ENCODE peak calls at places on chromosomes 1 and 21, in five cellular contexts. One of them, this sample, is unnamed.

GRCh38 chr1:7940745-7941436 is at the start of gene TNFRSF9:
- DNase-seq in GM12892: no peak
- DNase-seq in H1: no peak
- DNase-seq in K562: peak; percentile 34
- DNase-seq in SK-N-SH: no peak
- DNase-seq in this sample: peak; percentile 33

GRCh38 chr1:217889401-217889800 is 258.3 kb downstream of the SPATA17 start:
- DNase-seq in GM12892: no peak
- DNase-seq in H1: peak; percentile 86
- DNase-seq in K562: no peak
- DNase-seq in SK-N-SH: no peak
- DNase-seq in this sample: no peak

GRCh38 chr1:77039739-77040138 is 172.5 kb downstream of the ST6GALNAC5 start:
- DNase-seq in GM12892: no peak
- DNase-seq in H1: no peak
- DNase-seq in K562: no peak
- DNase-seq in SK-N-SH: no peak
- DNase-seq in this sample: no peak

GRCh38 chr1:18289597-18289996 is 182.0 kb downstream of the IGSF21 start:
- DNase-seq in GM12892: no peak
- DNase-seq in H1: no peak
- DNase-seq in K562: no peak
- DNase-seq in SK-N-SH: no peak
- DNase-seq in this sample: no peak

GRCh38 chr1:154445040-154445472 is 39.9 kb downstream of the IL6R start:
- DNase-seq in GM12892: peak; percentile 35
- DNase-seq in H1: no peak
- DNase-seq in K562: no peak
- DNase-seq in SK-N-SH: no peak
- DNase-seq in this sample: peak; percentile 39

GRCh38 chr1:241964550-241965241 is 7.1 kb downstream of the BECN2 start:
- DNase-seq in GM12892: no peak
- DNase-seq in H1: no peak
- DNase-seq in K562: no peak
- DNase-seq in SK-N-SH: no peak
- DNase-seq in this sample: no peak

GRCh38 chr1:168373869-168374268 is 93.2 kb downstream of the TBX19 start:
- DNase-seq in GM12892: no peak
- DNase-seq in H1: no peak
- DNase-seq in K562: peak; percentile 57
- DNase-seq in SK-N-SH: no peak
- DNase-seq in this sample: no peak

GRCh38 chr21:27077501-27077900 is 110.6 kb upstream of the ADAMTS5 start:
- DNase-seq in GM12892: no peak
- DNase-seq in H1: no peak
- DNase-seq in K562: no peak
- DNase-seq in SK-N-SH: no peak
- DNase-seq in this sample: no peak

GRCh38 chr1:198153103-198153502 is 3.7 kb upstream of the NEK7 start:
- DNase-seq in GM12892: no peak
- DNase-seq in H1: no peak
- DNase-seq in K562: no peak
- DNase-seq in SK-N-SH: no peak
- DNase-seq in this sample: no peak

GRCh38 chr1:9181990-9182783 is 52.4 kb upstream of the H6PD start:
- DNase-seq in GM12892: peak; percentile 59
- DNase-seq in H1: peak; percentile 73
- DNase-seq in K562: no peak
- DNase-seq in SK-N-SH: peak; percentile 86
- DNase-seq in this sample: peak; percentile 61
- TF ChIP-seq POLR2AphosphoS5 in GM12892: no peak
- TF ChIP-seq POLR2AphosphoS5 in H1: peak; percentile 19
- TF ChIP-seq POLR2AphosphoS5 in K562: no peak
- TF ChIP-seq POLR2AphosphoS5 in SK-N-SH: no peak
- TF ChIP-seq POLR2AphosphoS5 in this sample: no peak

DNA sequence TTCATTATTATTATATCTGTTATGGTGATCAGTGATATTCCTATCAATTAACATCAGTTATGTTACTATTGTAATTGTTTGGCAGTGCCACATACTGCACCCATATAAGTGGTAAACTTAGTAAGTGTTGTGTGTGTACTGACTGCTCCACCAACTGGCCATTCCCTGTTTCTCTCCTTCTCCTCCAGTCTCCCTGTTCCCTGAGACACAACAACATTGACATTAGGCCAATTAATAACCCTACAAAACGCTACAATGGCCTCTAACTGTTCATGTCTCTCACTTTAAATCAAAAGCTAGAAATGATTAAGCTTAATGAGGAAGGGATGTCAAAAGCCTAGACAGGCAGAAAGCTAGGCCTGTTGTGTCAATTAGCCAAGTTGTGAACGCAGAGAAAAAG is 6.6 kb upstream of the THRAP3 start:
- DNase-seq in GM12892: no peak
- DNase-seq in H1: no peak
- DNase-seq in K562: no peak
- DNase-seq in SK-N-SH: no peak
- DNase-seq in this sample: no peak
- TF ChIP-seq TAF1 in GM12892: no peak
- TF ChIP-seq TAF1 in H1: no peak
- TF ChIP-seq TAF1 in K562: no peak
- TF ChIP-seq TAF1 in SK-N-SH: no peak
- TF ChIP-seq TAF1 in this sample: no peak

GRCh38 chr1:93847811-93848288 is 31.2 kb downstream of the DNTTIP2 start:
- DNase-seq in GM12892: peak; percentile 33
- DNase-seq in H1: peak; percentile 79
- DNase-seq in K562: peak; percentile 71
- DNase-seq in SK-N-SH: peak; percentile 77
- DNase-seq in this sample: no peak
- TF ChIP-seq POLR2AphosphoS5 in GM12892: no peak
- TF ChIP-seq POLR2AphosphoS5 in H1: no peak
- TF ChIP-seq POLR2AphosphoS5 in K562: no peak
- TF ChIP-seq POLR2AphosphoS5 in SK-N-SH: peak; percentile 60
- TF ChIP-seq POLR2AphosphoS5 in this sample: no peak

DNA sequence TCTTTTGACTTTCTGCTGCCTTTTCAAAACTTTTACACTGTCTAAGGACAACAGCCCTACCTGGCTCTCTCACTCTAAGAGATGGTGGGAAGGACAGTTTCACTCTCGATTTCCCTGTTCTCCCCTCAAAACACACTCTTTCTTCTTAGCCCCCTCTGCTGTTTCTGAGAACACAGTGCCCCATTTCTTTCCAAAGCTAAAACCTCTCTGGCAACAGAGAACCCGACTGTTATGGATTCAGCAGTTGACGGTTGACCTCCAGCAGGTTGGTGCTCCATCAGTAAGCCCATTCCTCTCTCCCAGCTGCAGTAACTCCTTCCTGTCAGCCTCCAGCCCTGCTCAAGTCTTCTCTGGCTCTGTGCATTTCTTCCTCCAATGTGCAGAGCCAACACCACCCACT is 88.2 kb upstream of the ABCD3 start:
- DNase-seq in GM12892: no peak
- DNase-seq in H1: no peak
- DNase-seq in K562: no peak
- DNase-seq in SK-N-SH: no peak
- DNase-seq in this sample: no peak
- TF ChIP-seq TAF1 in GM12892: no peak
- TF ChIP-seq TAF1 in H1: no peak
- TF ChIP-seq TAF1 in K562: no peak
- TF ChIP-seq TAF1 in SK-N-SH: no peak
- TF ChIP-seq TAF1 in this sample: no peak

DNA sequence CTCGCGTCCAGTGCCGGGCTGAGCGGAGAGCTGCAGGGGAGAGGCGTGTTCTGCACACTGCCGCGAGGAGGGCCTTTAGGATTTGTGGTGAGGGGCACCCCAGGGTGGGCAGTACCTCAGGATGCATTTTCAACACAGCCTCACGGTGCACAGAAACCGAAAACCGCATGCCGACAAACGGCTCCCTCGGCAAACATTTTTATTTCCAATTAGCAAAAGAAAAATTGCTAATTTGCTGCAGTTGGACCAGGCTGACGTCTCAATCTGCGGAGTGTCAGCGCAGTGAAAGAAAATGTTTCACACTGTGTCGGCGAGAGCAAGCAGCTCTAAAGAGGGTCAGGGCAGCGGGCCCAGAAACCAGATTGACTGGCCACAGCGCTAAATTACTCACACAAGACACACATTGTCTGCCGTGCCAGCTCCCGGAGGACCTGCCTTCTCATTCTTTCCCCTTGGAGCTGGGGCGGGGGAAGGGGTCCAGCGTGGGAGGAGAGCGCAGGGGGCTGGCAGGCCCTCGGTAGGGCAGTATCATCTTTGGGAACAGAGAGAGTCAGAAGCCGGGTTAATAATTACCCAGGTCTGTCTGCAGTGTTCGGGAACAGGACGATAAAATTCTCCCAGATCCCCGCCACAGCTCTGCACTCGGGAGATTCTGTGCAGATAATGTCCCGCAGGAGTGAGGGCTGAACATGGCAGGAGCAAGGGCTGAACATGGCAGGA is 150.2 kb downstream of the PRDM16 start:
- DNase-seq in GM12892: no peak
- DNase-seq in H1: no peak
- DNase-seq in K562: no peak
- DNase-seq in SK-N-SH: peak; percentile 56
- DNase-seq in this sample: no peak
- TF ChIP-seq POLR2AphosphoS5 in GM12892: no peak
- TF ChIP-seq POLR2AphosphoS5 in H1: no peak
- TF ChIP-seq POLR2AphosphoS5 in K562: no peak
- TF ChIP-seq POLR2AphosphoS5 in SK-N-SH: no peak
- TF ChIP-seq POLR2AphosphoS5 in this sample: no peak

GRCh38 chr21:38303300-38303699 is 46.5 kb downstream of the KCNJ15 start:
- DNase-seq in GM12892: no peak
- DNase-seq in H1: no peak
- DNase-seq in K562: no peak
- DNase-seq in SK-N-SH: no peak
- DNase-seq in this sample: no peak
- TF ChIP-seq TAF1 in GM12892: no peak
- TF ChIP-seq TAF1 in H1: no peak
- TF ChIP-seq TAF1 in K562: no peak
- TF ChIP-seq TAF1 in SK-N-SH: no peak
- TF ChIP-seq TAF1 in this sample: no peak

GRCh38 chr1:112369389-112370285 is 26.4 kb upstream of the CTTNBP2NL start:
- DNase-seq in GM12892: peak; percentile 55
- DNase-seq in H1: peak; percentile 98
- DNase-seq in K562: peak; percentile 91
- DNase-seq in SK-N-SH: peak; percentile 83
- DNase-seq in this sample: peak; percentile 49
- TF ChIP-seq POLR2AphosphoS5 in GM12892: no peak
- TF ChIP-seq POLR2AphosphoS5 in H1: no peak
- TF ChIP-seq POLR2AphosphoS5 in K562: no peak
- TF ChIP-seq POLR2AphosphoS5 in SK-N-SH: no peak
- TF ChIP-seq POLR2AphosphoS5 in this sample: no peak

This sample was measured in GM12891.